ENCODE peak calls at places on chromosomes 2 and 18, in five cellular contexts. D, E, O, H and P are unnamed samples.

GRCh38 chr2:233079473-233079877 is 19.3 kb downstream of the INPP5D start:
- DNase-seq in D (peak; percentile 77), E (no peak), O (no peak), H (no peak), P (no peak)

GRCh38 chr2:26035110-26035728 is 1.3 kb downstream of the RAB10 start:
- DNase-seq in D (peak; percentile 44), E (no peak), O (no peak), H (no peak), P (no peak)

GRCh38 chr18:53944721-53945120 is 279.7 kb downstream of the MBD2 start:
- DNase-seq in D (no peak), E (no peak), O (peak; percentile 46), H (no peak), P (no peak)

GRCh38 chr2:168392031-168392430 is 64.0 kb upstream of the CERS6 start:
- DNase-seq in D (no peak), E (no peak), O (no peak), H (no peak), P (no peak)

GRCh38 chr2:106065268-106065982 is 128.7 kb downstream of the UXS1 start:
- DNase-seq in D (no peak), E (no peak), O (no peak), H (no peak), P (no peak)

GRCh38 chr18:30280861-30281470 is 761.6 kb downstream of the DSC3 start:
- DNase-seq in D (no peak), E (peak; percentile 12), O (peak; percentile 9), H (peak; percentile 46), P (no peak)

GRCh38 chr2:151264157-151264835 is 2.6 kb upstream of the RBM43 start:
- DNase-seq in D (no peak), E (no peak), O (no peak), H (no peak), P (no peak)

GRCh38 chr18:55090566-55091187 is 131.4 kb upstream of the CCDC68 start:
- DNase-seq in D (no peak), E (no peak), O (no peak), H (peak; percentile 50), P (no peak)

GRCh38 chr2:184004945-184005672 is 593.2 kb upstream of the ZNF804A start:
- DNase-seq in D (no peak), E (no peak), O (no peak), H (no peak), P (no peak)

GRCh38 chr2:157971702-157972101 is 95.6 kb upstream of the ACVR1 start:
- DNase-seq in D (no peak), E (no peak), O (peak; percentile 87), H (peak; percentile 18), P (no peak)

GRCh38 chr2:54060000-54060399 is 55.4 kb upstream of the ACYP2 start:
- DNase-seq in D (no peak), E (peak; percentile 30), O (no peak), H (no peak), P (no peak)

GRCh38 chr2:27954261-27954673 is 63.7 kb downstream of the BABAM2 start:
- DNase-seq in D (no peak), E (peak; percentile 12), O (no peak), H (no peak), P (no peak)

GRCh38 chr2:132373391-132374135 is 43.0 kb upstream of the GPR39 start:
- DNase-seq in D (no peak), E (no peak), O (no peak), H (no peak), P (no peak)

GRCh38 chr2:117850015-117850414 is 35.5 kb downstream of the DDX18 start:
- DNase-seq in D (no peak), E (no peak), O (no peak), H (no peak), P (no peak)

GRCh38 chr2:231563378-231563961 is 29.2 kb upstream of the TEX44 start:
- DNase-seq in D (peak; percentile 58), E (peak; percentile 86), O (peak; percentile 64), H (peak; percentile 30), P (peak; percentile 92)